ENCODE peak calls at places on chromosomes 5 and 9, in nine cellular contexts. G, Q, I, M, K, E, X, W and Z are unnamed samples.

GRCh38 chr9:135997070-135998012 is 36.2 kb upstream of the UBAC1 start:
- DNase-seq in G (no peak), Q (no peak), I (no peak), M (no peak), K (no peak), E (no peak), X (no peak), W (no peak), Z (no peak)

GRCh38 chr9:124420991-124421543 is 5.8 kb upstream of the PSMB7 start:
- DNase-seq in G (no peak), Q (no peak), I (no peak), M (peak), K (no peak), E (no peak), X (no peak), W (peak), Z (no peak)

GRCh38 chr5:61371474-61371873 is 39.4 kb downstream of the ZSWIM6 start:
- DNase-seq in G (no peak), Q (no peak), I (no peak), M (no peak), K (no peak), E (no peak), X (no peak), W (no peak), Z (no peak)

GRCh38 chr9:136565075-136565721 is 19.4 kb upstream of the NOTCH1 start:
- DNase-seq in G (no peak), Q (no peak), I (no peak), M (no peak), K (no peak), E (no peak), X (no peak), W (no peak), Z (no peak)

GRCh38 chr9:124820606-124821246 is 32.5 kb upstream of the WDR38 start:
- DNase-seq in G (no peak), Q (no peak), I (no peak), M (no peak), K (no peak), E (no peak), X (no peak), W (no peak), Z (no peak)

GRCh38 chr9:73565026-73565425 is 413.4 kb downstream of the ANXA1 start:
- DNase-seq in G (no peak), Q (no peak), I (no peak), M (no peak), K (no peak), E (no peak), X (no peak), W (no peak), Z (peak)

GRCh38 chr9:5611321-5612186 is 17.4 kb upstream of the RIC1 start:
- DNase-seq in G (no peak), Q (no peak), I (no peak), M (no peak), K (no peak), E (no peak), X (no peak), W (no peak), Z (no peak)

GRCh38 chr5:128199104-128199503 is 115.5 kb downstream of the SLC12A2 start:
- DNase-seq in G (no peak), Q (no peak), I (no peak), M (no peak), K (no peak), E (peak), X (no peak), W (no peak), Z (no peak)

GRCh38 chr9:93576296-93577044 is at the start of gene PHF2:
- DNase-seq in G (peak), Q (no peak), I (no peak), M (no peak), K (peak), E (peak), X (no peak), W (no peak), Z (no peak)

GRCh38 chr9:30932226-30932625 is 1452.2 kb upstream of the ACO1 start:
- DNase-seq in G (no peak), Q (no peak), I (no peak), M (no peak), K (no peak), E (no peak), X (no peak), W (no peak), Z (peak)

GRCh38 chr5:173304591-173304988 is 23.6 kb downstream of the STC2 start:
- DNase-seq in G (no peak), Q (no peak), I (no peak), M (no peak), K (no peak), E (no peak), X (no peak), W (no peak), Z (no peak)

GRCh38 chr5:134090482-134090881 is 24.0 kb upstream of the TCF7 start:
- DNase-seq in G (no peak), Q (no peak), I (no peak), M (no peak), K (no peak), E (no peak), X (no peak), W (no peak), Z (no peak)